ENCODE peak calls at places on chromosomes 6 and 20, in five cellular contexts. One of them, this sample, is unnamed.

GRCh38 chr6:35259946-35260626 is 551 bp downstream of the ZNF76 start:
- DNase-seq in NB4: peak
- DNase-seq in kidney: peak
- DNase-seq in fibroblast of the aortic adventitia: peak
- DNase-seq in fibroblast of lung: peak
- DNase-seq in this sample: peak

GRCh38 chr20:4150095-4150492 is 134.7 kb upstream of the RNF24 start:
- DNase-seq in fibroblast of lung: peak
- DNase-seq in kidney: peak
- DNase-seq in fibroblast of the aortic adventitia: peak
- DNase-seq in NB4: no peak
- DNase-seq in this sample: peak

GRCh38 chr20:46025376-46025783 is 3.6 kb upstream of the SLC12A5 start:
- DNase-seq in fibroblast of the aortic adventitia: no peak
- DNase-seq in fibroblast of lung: no peak
- DNase-seq in NB4: no peak
- DNase-seq in kidney: no peak
- DNase-seq in this sample: no peak

GRCh38 chr6:6006428-6007310 is at the start of gene NRN1:
- DNase-seq in fibroblast of the aortic adventitia: no peak
- DNase-seq in NB4: no peak
- DNase-seq in fibroblast of lung: no peak
- DNase-seq in kidney: no peak
- DNase-seq in this sample: no peak

GRCh38 chr6:338815-339262 is 46.6 kb downstream of the DUSP22 start:
- DNase-seq in kidney: no peak
- DNase-seq in NB4: no peak
- DNase-seq in fibroblast of the aortic adventitia: peak
- DNase-seq in fibroblast of lung: no peak
- DNase-seq in this sample: no peak

GRCh38 chr6:105879902-105880547 is 206.1 kb upstream of the PRDM1 start:
- DNase-seq in kidney: no peak
- DNase-seq in fibroblast of lung: no peak
- DNase-seq in fibroblast of the aortic adventitia: no peak
- DNase-seq in NB4: peak
- DNase-seq in this sample: no peak

GRCh38 chr6:35327349-35328027 is 14.9 kb upstream of the PPARD start:
- DNase-seq in fibroblast of lung: peak
- DNase-seq in kidney: no peak
- DNase-seq in fibroblast of the aortic adventitia: peak
- DNase-seq in NB4: peak
- DNase-seq in this sample: no peak

GRCh38 chr6:155889405-155889804 is 433.8 kb upstream of the NOX3 start:
- DNase-seq in kidney: no peak
- DNase-seq in fibroblast of the aortic adventitia: no peak
- DNase-seq in NB4: no peak
- DNase-seq in fibroblast of lung: no peak
- DNase-seq in this sample: no peak

GRCh38 chr6:149925253-149925973 is 2.5 kb upstream of the RAET1G start:
- DNase-seq in fibroblast of the aortic adventitia: no peak
- DNase-seq in kidney: peak
- DNase-seq in NB4: no peak
- DNase-seq in fibroblast of lung: peak
- DNase-seq in this sample: peak

GRCh38 chr20:53195882-53196610 is 223.9 kb downstream of the TSHZ2 start:
- DNase-seq in fibroblast of lung: peak
- DNase-seq in kidney: no peak
- DNase-seq in fibroblast of the aortic adventitia: no peak
- DNase-seq in NB4: no peak
- DNase-seq in this sample: no peak

GRCh38 chr6:52647199-52647598 is 23.7 kb upstream of the TMEM14A start:
- DNase-seq in fibroblast of the aortic adventitia: peak
- DNase-seq in kidney: no peak
- DNase-seq in fibroblast of lung: peak
- DNase-seq in NB4: no peak
- DNase-seq in this sample: no peak

GRCh38 chr6:103122766-103123601 is 1729.5 kb downstream of the GRIK2 start:
- DNase-seq in kidney: no peak
- DNase-seq in fibroblast of lung: peak
- DNase-seq in NB4: peak
- DNase-seq in fibroblast of the aortic adventitia: peak
- DNase-seq in this sample: no peak

GRCh38 chr20:23641936-23642751 is 4.4 kb upstream of the CST3 start:
- DNase-seq in fibroblast of the aortic adventitia: peak
- DNase-seq in fibroblast of lung: peak
- DNase-seq in NB4: peak
- DNase-seq in kidney: no peak
- DNase-seq in this sample: no peak

GRCh38 chr6:46985943-46986342 is 56.2 kb downstream of the ADGRF1 start:
- DNase-seq in kidney: no peak
- DNase-seq in fibroblast of lung: peak
- DNase-seq in fibroblast of the aortic adventitia: peak
- DNase-seq in NB4: no peak
- DNase-seq in this sample: no peak

GRCh38 chr6:134352786-134353480 is 35.0 kb upstream of the SGK1 start:
- DNase-seq in kidney: no peak
- DNase-seq in NB4: peak
- DNase-seq in fibroblast of lung: peak
- DNase-seq in fibroblast of the aortic adventitia: peak
- DNase-seq in this sample: no peak

GRCh38 chr20:23205221-23205620 is 119.1 kb upstream of the CD93 start:
- DNase-seq in NB4: no peak
- DNase-seq in fibroblast of lung: no peak
- DNase-seq in kidney: peak
- DNase-seq in fibroblast of the aortic adventitia: no peak
- DNase-seq in this sample: no peak

GRCh38 chr6:81226957-81227356 is 525.5 kb downstream of the TENT5A start:
- DNase-seq in NB4: no peak
- DNase-seq in fibroblast of the aortic adventitia: no peak
- DNase-seq in kidney: no peak
- DNase-seq in fibroblast of lung: peak
- DNase-seq in this sample: no peak

GRCh38 chr6:157681041-157681650 is 141.9 kb upstream of the SNX9 start:
- DNase-seq in kidney: no peak
- DNase-seq in NB4: no peak
- DNase-seq in fibroblast of the aortic adventitia: no peak
- DNase-seq in fibroblast of lung: no peak
- DNase-seq in this sample: no peak

GRCh38 chr6:64383277-64383676 is 747.7 kb downstream of the PHF3 start:
- DNase-seq in fibroblast of lung: no peak
- DNase-seq in fibroblast of the aortic adventitia: no peak
- DNase-seq in NB4: no peak
- DNase-seq in kidney: no peak
- DNase-seq in this sample: no peak

GRCh38 chr6:18343741-18344140 is 43.4 kb upstream of the RNF144B start:
- DNase-seq in kidney: no peak
- DNase-seq in fibroblast of the aortic adventitia: peak
- DNase-seq in fibroblast of lung: peak
- DNase-seq in NB4: no peak
- DNase-seq in this sample: no peak

GRCh38 chr20:15547109-15547508 is 1026.1 kb downstream of the KIF16B start:
- DNase-seq in NB4: no peak
- DNase-seq in fibroblast of lung: no peak
- DNase-seq in kidney: no peak
- DNase-seq in fibroblast of the aortic adventitia: no peak
- DNase-seq in this sample: no peak

GRCh38 chr20:63483834-63484233 is 11.4 kb upstream of the KCNQ2 start:
- DNase-seq in fibroblast of the aortic adventitia: no peak
- DNase-seq in NB4: no peak
- DNase-seq in fibroblast of lung: no peak
- DNase-seq in kidney: peak
- DNase-seq in this sample: no peak

GRCh38 chr6:11069760-11070159 is 23.9 kb upstream of the SMIM13 start:
- DNase-seq in kidney: no peak
- DNase-seq in fibroblast of lung: no peak
- DNase-seq in fibroblast of the aortic adventitia: no peak
- DNase-seq in NB4: no peak
- DNase-seq in this sample: no peak

GRCh38 chr20:38806855-38807655 is 1.6 kb downstream of the PPP1R16B start:
- DNase-seq in fibroblast of the aortic adventitia: no peak
- DNase-seq in kidney: no peak
- DNase-seq in fibroblast of lung: no peak
- DNase-seq in NB4: peak
- DNase-seq in this sample: no peak

GRCh38 chr20:62595491-62595890 is 46.8 kb upstream of the SLCO4A1 start:
- DNase-seq in NB4: peak
- DNase-seq in fibroblast of the aortic adventitia: peak
- DNase-seq in kidney: peak
- DNase-seq in fibroblast of lung: peak
- DNase-seq in this sample: no peak

GRCh38 chr6:37433657-37434271 is 743 bp downstream of the CMTR1 start:
- DNase-seq in fibroblast of the aortic adventitia: peak
- DNase-seq in kidney: no peak
- DNase-seq in NB4: no peak
- DNase-seq in fibroblast of lung: peak
- DNase-seq in this sample: no peak

GRCh38 chr6:129555206-129555832 is 154.7 kb downstream of the ARHGAP18 start:
- DNase-seq in fibroblast of the aortic adventitia: peak
- DNase-seq in NB4: no peak
- DNase-seq in fibroblast of lung: peak
- DNase-seq in kidney: no peak
- DNase-seq in this sample: no peak

GRCh38 chr20:60960500-60960899 is 291.6 kb upstream of the CDH4 start:
- DNase-seq in kidney: no peak
- DNase-seq in NB4: no peak
- DNase-seq in fibroblast of the aortic adventitia: no peak
- DNase-seq in fibroblast of lung: no peak
- DNase-seq in this sample: no peak
- H3K4me3 ChIP-seq in kidney: no peak
- H3K4me3 ChIP-seq in NB4: no peak
- H3K4me3 ChIP-seq in fibroblast of the aortic adventitia: no peak
- H3K4me3 ChIP-seq in fibroblast of lung: no peak
- H3K4me3 ChIP-seq in this sample: no peak

DNA sequence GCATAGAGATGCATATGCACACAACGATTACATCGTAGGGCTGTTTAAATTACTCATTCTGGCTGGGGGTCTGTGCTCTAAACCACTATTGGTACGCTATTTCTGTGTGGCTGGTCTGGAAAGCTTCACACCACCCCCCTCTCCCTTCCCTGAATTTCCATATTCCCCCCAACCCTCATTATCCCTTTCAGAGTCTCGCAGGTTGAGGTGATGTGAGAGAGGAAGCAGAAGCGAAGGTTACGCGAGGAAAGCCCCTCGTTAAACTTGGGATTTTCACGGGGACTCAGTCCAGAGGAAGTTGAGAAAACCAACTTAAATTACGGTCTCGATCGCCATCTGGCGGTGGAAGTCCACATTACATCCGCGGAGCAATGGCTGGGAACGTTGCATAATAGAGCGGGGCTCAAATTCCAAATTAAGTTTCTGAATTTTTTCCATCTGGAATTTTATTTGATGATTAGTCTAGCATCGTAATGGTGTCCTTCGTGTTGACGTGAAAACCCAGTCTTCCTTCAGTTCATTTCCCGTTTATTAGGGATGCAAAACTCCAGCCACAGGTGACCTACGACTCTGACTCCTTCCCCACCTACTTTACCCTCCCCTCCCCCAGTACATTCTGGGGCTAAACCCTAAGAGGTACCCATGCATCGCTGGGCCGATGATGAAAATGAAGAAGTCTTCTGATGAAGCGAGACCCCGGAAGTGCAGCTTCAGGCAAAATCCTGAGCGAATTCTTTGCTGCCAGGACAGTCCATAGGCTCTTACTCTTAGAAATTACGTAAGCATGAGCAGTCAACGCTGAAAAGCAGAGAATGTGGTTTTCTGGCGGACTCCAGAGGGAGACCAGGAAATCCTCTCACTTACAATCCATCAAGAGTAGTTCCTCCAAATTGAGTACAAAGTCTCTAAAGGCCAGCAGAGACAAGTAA is 19.7 kb downstream of the HLA-DOB start:
- DNase-seq in kidney: peak
- DNase-seq in NB4: peak
- DNase-seq in fibroblast of lung: peak
- DNase-seq in fibroblast of the aortic adventitia: peak
- DNase-seq in this sample: peak
- H3K4me3 ChIP-seq in kidney: peak
- H3K4me3 ChIP-seq in NB4: peak
- H3K4me3 ChIP-seq in fibroblast of lung: peak
- H3K4me3 ChIP-seq in fibroblast of the aortic adventitia: peak
- H3K4me3 ChIP-seq in this sample: peak

GRCh38 chr6:110875548-110876169 is 1.1 kb downstream of the AMD1 start:
- DNase-seq in fibroblast of the aortic adventitia: peak
- DNase-seq in kidney: peak
- DNase-seq in NB4: peak
- DNase-seq in fibroblast of lung: peak
- DNase-seq in this sample: peak

GRCh38 chr6:110877154-110877564 is 2.6 kb downstream of the AMD1 start:
- DNase-seq in fibroblast of the aortic adventitia: peak
- DNase-seq in fibroblast of lung: peak
- DNase-seq in kidney: no peak
- DNase-seq in NB4: no peak
- DNase-seq in this sample: no peak

GRCh38 chr6:110878751-110879539 is 4.4 kb downstream of the AMD1 start:
- DNase-seq in fibroblast of the aortic adventitia: peak
- DNase-seq in fibroblast of lung: no peak
- DNase-seq in kidney: no peak
- DNase-seq in NB4: peak
- DNase-seq in this sample: no peak

GRCh38 chr6:110876170-110876773 is 1.7 kb downstream of the AMD1 start:
- DNase-seq in NB4: peak
- DNase-seq in fibroblast of lung: peak
- DNase-seq in kidney: peak
- DNase-seq in fibroblast of the aortic adventitia: peak
- DNase-seq in this sample: peak

GRCh38 chr6:110877569-110877968 is 3.0 kb downstream of the AMD1 start:
- DNase-seq in fibroblast of lung: no peak
- DNase-seq in fibroblast of the aortic adventitia: no peak
- DNase-seq in NB4: no peak
- DNase-seq in kidney: no peak
- DNase-seq in this sample: no peak
- H3K4me3 ChIP-seq in fibroblast of lung: peak
- H3K4me3 ChIP-seq in fibroblast of the aortic adventitia: peak
- H3K4me3 ChIP-seq in NB4: peak
- H3K4me3 ChIP-seq in kidney: peak
- H3K4me3 ChIP-seq in this sample: peak

GRCh38 chr6:56852611-56853010 is 102.3 kb upstream of the BEND6 start:
- DNase-seq in kidney: no peak
- DNase-seq in NB4: no peak
- DNase-seq in fibroblast of the aortic adventitia: no peak
- DNase-seq in fibroblast of lung: peak
- DNase-seq in this sample: no peak

GRCh38 chr6:56850618-56851017 is 104.3 kb upstream of the BEND6 start:
- DNase-seq in NB4: no peak
- DNase-seq in kidney: no peak
- DNase-seq in fibroblast of lung: no peak
- DNase-seq in fibroblast of the aortic adventitia: peak
- DNase-seq in this sample: no peak

GRCh38 chr6:56851104-56851503 is 103.8 kb upstream of the BEND6 start:
- DNase-seq in kidney: no peak
- DNase-seq in NB4: no peak
- DNase-seq in fibroblast of lung: peak
- DNase-seq in fibroblast of the aortic adventitia: peak
- DNase-seq in this sample: no peak

GRCh38 chr6:56852249-56852606 is 102.7 kb upstream of the BEND6 start:
- DNase-seq in fibroblast of the aortic adventitia: no peak
- DNase-seq in NB4: no peak
- DNase-seq in fibroblast of lung: no peak
- DNase-seq in kidney: no peak
- DNase-seq in this sample: no peak

GRCh38 chr6:56851541-56852248 is 103.2 kb upstream of the BEND6 start:
- DNase-seq in fibroblast of lung: peak
- DNase-seq in fibroblast of the aortic adventitia: peak
- DNase-seq in NB4: peak
- DNase-seq in kidney: no peak
- DNase-seq in this sample: no peak
- H3K4me3 ChIP-seq in fibroblast of lung: peak
- H3K4me3 ChIP-seq in fibroblast of the aortic adventitia: peak
- H3K4me3 ChIP-seq in NB4: no peak
- H3K4me3 ChIP-seq in kidney: peak
- H3K4me3 ChIP-seq in this sample: peak